ENCODE peak calls at places on chromosomes 5 and 9, in six cellular contexts. L is HCT116; J is HTR-8/SVneo; M is stimulated activated effector memory CD8-positive, alpha-beta T cell treated with anti-CD3 and anti-CD28 coated beads, Interleukin-12 subunit alpha, Interleukin-12 subunit beta, amount 100 ng/mL, for 72 hours; T is cardiac muscle cell; S is T-helper 2 cell. B is an unnamed sample.

GRCh38 chr9:37289631-37290030 is 132.9 kb upstream of the GRHPR start:
- DNase-seq in L (no peak), J (no peak), M (no peak), T (no peak), S (no peak), B (no peak)

GRCh38 chr5:117652001-117652639 is 1077.5 kb upstream of the SEMA6A start:
- DNase-seq in L (no peak), J (no peak), M (no peak), T (no peak), S (no peak), B (no peak)

GRCh38 chr9:20292002-20292401 is 330.3 kb downstream of the MLLT3 start:
- DNase-seq in L (peak), J (peak), M (no peak), T (peak), S (no peak), B (peak)

GRCh38 chr5:158121678-158122077 is 262.7 kb upstream of the CLINT1 start:
- DNase-seq in L (no peak), J (no peak), M (no peak), T (no peak), S (no peak), B (no peak)

GRCh38 chr5:150138551-150139265 is 16.9 kb downstream of the PDGFRB start:
- DNase-seq in L (no peak), J (peak), M (no peak), T (peak), S (no peak), B (no peak)

GRCh38 chr9:137789295-137789895 is 88.2 kb upstream of the CACNA1B start:
- DNase-seq in L (no peak), J (no peak), M (no peak), T (no peak), S (no peak), B (no peak)

GRCh38 chr5:2591777-2592453 is 159.6 kb downstream of the IRX2 start:
- DNase-seq in L (no peak), J (no peak), M (no peak), T (no peak), S (no peak), B (no peak)

GRCh38 chr9:20526500-20527319 is 95.6 kb downstream of the MLLT3 start:
- DNase-seq in L (no peak), J (no peak), M (no peak), T (peak), S (no peak), B (no peak)

GRCh38 chr5:11146171-11146570 is 385.1 kb upstream of the DAP start:
- DNase-seq in L (no peak), J (no peak), M (no peak), T (no peak), S (no peak), B (no peak)

GRCh38 chr5:141485305-141486055 is 650 bp downstream of the PCDHGC4 start:
- DNase-seq in L (no peak), J (no peak), M (no peak), T (no peak), S (no peak), B (no peak)

GRCh38 chr5:85647349-85648127 is 970.2 kb upstream of the COX7C start:
- DNase-seq in L (no peak), J (no peak), M (no peak), T (no peak), S (no peak), B (no peak)